ENCODE peak calls at places on chromosomes 7 and 10, in ten cellular contexts. C is occipital lobe, A is T-helper 9 cell, R is MCF 10A, X is GF-D8, I is foreskin keratinocyte, J is right cardiac atrium, V is psoas muscle, L is NCI-H1092, W is D341Med. H is an unnamed sample.

GRCh38 chr7:43495572-43495971 is 87.3 kb upstream of the STK17A start:
- DNase-seq in C (no peak), A (no peak), R (no peak), X (no peak), I (no peak), J (no peak), V (no peak), L (no peak), W (no peak), H (no peak)

GRCh38 chr10:132241496-132241895 is 54.7 kb downstream of the DPYSL4 start:
- DNase-seq in C (no peak), A (no peak), R (no peak), X (no peak), I (no peak), J (peak; percentile 13), V (no peak), L (no peak), W (no peak), H (no peak)

GRCh38 chr7:95915731-95916130 is 143.4 kb downstream of the DYNC1I1 start:
- DNase-seq in C (no peak), A (no peak), R (no peak), X (no peak), I (no peak), J (no peak), V (no peak), L (no peak), W (no peak), H (no peak)

GRCh38 chr10:1217661-1218060 is 161.5 kb downstream of the WDR37 start:
- DNase-seq in C (no peak), A (no peak), R (no peak), X (no peak), I (no peak), J (no peak), V (no peak), L (no peak), W (peak; percentile 11), H (no peak)

GRCh38 chr10:122782911-122783310 is 62.7 kb downstream of the CUZD1 start:
- DNase-seq in C (no peak), A (no peak), R (no peak), X (no peak), I (no peak), J (no peak), V (no peak), L (no peak), W (no peak), H (no peak)

GRCh38 chr7:130278892-130279690 is 12.4 kb downstream of the CPA2 start:
- DNase-seq in C (no peak), A (no peak), R (peak; percentile 88), X (no peak), I (no peak), J (no peak), V (no peak), L (no peak), W (no peak), H (no peak)

GRCh38 chr7:20474244-20474643 is 141.2 kb upstream of the ABCB5 start:
- DNase-seq in C (no peak), A (no peak), R (no peak), X (no peak), I (no peak), J (no peak), V (no peak), L (no peak), W (no peak), H (no peak)

GRCh38 chr10:33897255-33897893 is 562.9 kb upstream of the NRP1 start:
- DNase-seq in C (no peak), A (no peak), R (peak; percentile 89), X (no peak), I (peak; percentile 98), J (no peak), V (no peak), L (no peak), W (no peak), H (no peak)

GRCh38 chr10:32413513-32413912 is 32.4 kb upstream of the CCDC7 start:
- DNase-seq in C (peak; percentile 9), A (no peak), R (peak; percentile 32), X (no peak), I (peak; percentile 98), J (no peak), V (no peak), L (no peak), W (no peak), H (no peak)

GRCh38 chr10:125060486-125060850 is 99.9 kb downstream of the CTBP2 start:
- DNase-seq in C (peak; percentile 38), A (no peak), R (no peak), X (no peak), I (no peak), J (no peak), V (no peak), L (no peak), W (no peak), H (no peak)

GRCh38 chr10:119652361-119652760 is 1.2 kb downstream of the BAG3 start:
- DNase-seq in C (no peak), A (no peak), R (peak; percentile 69), X (peak; percentile 34), I (no peak), J (no peak), V (no peak), L (no peak), W (no peak), H (no peak)

GRCh38 chr7:26052721-26053120 is 99.3 kb upstream of the NFE2L3 start:
- DNase-seq in C (no peak), A (no peak), R (peak; percentile 30), X (no peak), I (peak; percentile 75), J (no peak), V (no peak), L (no peak), W (no peak), H (no peak)

GRCh38 chr10:24419067-24419466 is 210.1 kb downstream of the KIAA1217 start:
- DNase-seq in C (no peak), A (no peak), R (no peak), X (no peak), I (no peak), J (no peak), V (no peak), L (no peak), W (no peak), H (no peak)

GRCh38 chr7:12630615-12630884 is 56.9 kb upstream of the ARL4A start:
- DNase-seq in C (no peak), A (no peak), R (no peak), X (no peak), I (no peak), J (no peak), V (no peak), L (peak; percentile 49), W (no peak), H (no peak)

GRCh38 chr10:19592276-19592675 is 224.0 kb upstream of the PLXDC2 start:
- DNase-seq in C (no peak), A (no peak), R (peak; percentile 94), X (no peak), I (peak; percentile 87), J (peak; percentile 29), V (no peak), L (no peak), W (no peak), H (no peak)

GRCh38 chr7:101743241-101743994 is 74.0 kb upstream of the CUX1 start:
- DNase-seq in C (no peak), A (peak; percentile 64), R (peak; percentile 49), X (peak; percentile 39), I (peak; percentile 23), J (peak; percentile 81), V (peak; percentile 72), L (peak; percentile 28), W (peak; percentile 87), H (peak; percentile 66)

GRCh38 chr7:105705427-105705826 is 124.1 kb upstream of the EFCAB10 start:
- DNase-seq in C (no peak), A (no peak), R (no peak), X (no peak), I (no peak), J (no peak), V (no peak), L (no peak), W (no peak), H (no peak)

GRCh38 chr7:50121269-50121668 is 28.2 kb upstream of the ZPBP start:
- DNase-seq in C (no peak), A (no peak), R (no peak), X (no peak), I (no peak), J (peak; percentile 5), V (no peak), L (no peak), W (no peak), H (no peak)

GRCh38 chr10:32103721-32104120 is 47.5 kb upstream of the KIF5B start:
- DNase-seq in C (no peak), A (no peak), R (no peak), X (no peak), I (no peak), J (no peak), V (no peak), L (no peak), W (no peak), H (no peak)

GRCh38 chr10:25758041-25758457 is 176.0 kb upstream of the MYO3A start:
- DNase-seq in C (no peak), A (no peak), R (peak; percentile 52), X (no peak), I (no peak), J (no peak), V (no peak), L (peak; percentile 22), W (peak; percentile 62), H (no peak)

GRCh38 chr10:404341-404740 is 269.1 kb downstream of the ZMYND11 start:
- DNase-seq in C (no peak), A (no peak), R (peak; percentile 30), X (no peak), I (no peak), J (no peak), V (no peak), L (no peak), W (no peak), H (no peak)

GRCh38 chr7:70588151-70588550 is 543.8 kb upstream of the GALNT17 start:
- DNase-seq in C (no peak), A (no peak), R (no peak), X (no peak), I (no peak), J (no peak), V (no peak), L (no peak), W (no peak), H (no peak)

GRCh38 chr10:122707535-122707934 is 7.9 kb upstream of the C10orf120 start:
- DNase-seq in C (no peak), A (no peak), R (no peak), X (no peak), I (no peak), J (peak; percentile 37), V (no peak), L (no peak), W (no peak), H (no peak)

GRCh38 chr7:137694405-137694804 is 152.4 kb downstream of the DGKI start:
- DNase-seq in C (no peak), A (no peak), R (peak; percentile 18), X (no peak), I (no peak), J (no peak), V (no peak), L (no peak), W (peak; percentile 52), H (no peak)

GRCh38 chr7:121530251-121531174 is 134.4 kb upstream of the FAM3C start:
- DNase-seq in C (no peak), A (no peak), R (peak; percentile 95), X (no peak), I (peak; percentile 96), J (peak; percentile 60), V (no peak), L (no peak), W (no peak), H (no peak)

GRCh38 chr10:75707080-75707840 is 275.8 kb downstream of the LRMDA start:
- DNase-seq in C (no peak), A (no peak), R (no peak), X (no peak), I (no peak), J (no peak), V (no peak), L (no peak), W (no peak), H (no peak)

GRCh38 chr10:21732067-21732772 is 198.2 kb downstream of the MLLT10 start:
- DNase-seq in C (no peak), A (no peak), R (peak; percentile 41), X (no peak), I (no peak), J (peak; percentile 85), V (peak; percentile 82), L (peak; percentile 23), W (peak; percentile 87), H (peak; percentile 70)

H was measured in left ventricle myocardium superior.